ENCODE peak calls at places on chromosomes 12 and 14, in nine cellular contexts. One of them, this sample, is unnamed.

GRCh38 chr12:123571343-123571813 is 13.0 kb upstream of the TMED2 start:
- DNase-seq in brain microvascular endothelial cell: peak; percentile 81
- DNase-seq in A549: peak; percentile 46
- DNase-seq in coronary artery: peak; percentile 76
- DNase-seq in neural progenitor cell: peak; percentile 34
- DNase-seq in MM.1S: no peak
- DNase-seq in GM23338: peak; percentile 77
- DNase-seq in Panc1: no peak
- DNase-seq in hepatocyte: peak; percentile 64
- DNase-seq in this sample: peak; percentile 34

GRCh38 chr12:71876400-71876799 is 36.8 kb downstream of the TBC1D15 start:
- DNase-seq in brain microvascular endothelial cell: no peak
- DNase-seq in A549: no peak
- DNase-seq in coronary artery: no peak
- DNase-seq in neural progenitor cell: no peak
- DNase-seq in MM.1S: no peak
- DNase-seq in GM23338: no peak
- DNase-seq in Panc1: no peak
- DNase-seq in hepatocyte: no peak
- DNase-seq in this sample: no peak

GRCh38 chr12:2682301-2683282 is 112.2 kb upstream of the FKBP4 start:
- DNase-seq in brain microvascular endothelial cell: peak; percentile 42
- DNase-seq in A549: peak; percentile 19
- DNase-seq in coronary artery: peak; percentile 56
- DNase-seq in neural progenitor cell: peak; percentile 78
- DNase-seq in MM.1S: peak; percentile 61
- DNase-seq in GM23338: peak; percentile 70
- DNase-seq in Panc1: no peak
- DNase-seq in hepatocyte: peak; percentile 44
- DNase-seq in this sample: no peak

GRCh38 chr14:105894978-105895881 is 368.8 kb downstream of the TMEM121 start:
- DNase-seq in brain microvascular endothelial cell: no peak
- DNase-seq in A549: no peak
- DNase-seq in coronary artery: no peak
- DNase-seq in neural progenitor cell: no peak
- DNase-seq in MM.1S: no peak
- DNase-seq in GM23338: no peak
- DNase-seq in Panc1: no peak
- DNase-seq in hepatocyte: no peak
- DNase-seq in this sample: no peak

GRCh38 chr12:119082496-119082895 is 96.2 kb upstream of the HSPB8 start:
- DNase-seq in brain microvascular endothelial cell: no peak
- DNase-seq in A549: no peak
- DNase-seq in coronary artery: no peak
- DNase-seq in neural progenitor cell: peak; percentile 18
- DNase-seq in MM.1S: no peak
- DNase-seq in GM23338: no peak
- DNase-seq in Panc1: no peak
- DNase-seq in hepatocyte: no peak
- DNase-seq in this sample: peak; percentile 57

GRCh38 chr12:4265280-4265679 is 8.3 kb upstream of the CCND2 start:
- DNase-seq in brain microvascular endothelial cell: no peak
- DNase-seq in A549: no peak
- DNase-seq in coronary artery: no peak
- DNase-seq in neural progenitor cell: no peak
- DNase-seq in MM.1S: no peak
- DNase-seq in GM23338: no peak
- DNase-seq in Panc1: no peak
- DNase-seq in hepatocyte: no peak
- DNase-seq in this sample: no peak

GRCh38 chr12:61821381-61821780 is 438.8 kb upstream of the USP15 start:
- DNase-seq in brain microvascular endothelial cell: peak; percentile 24
- DNase-seq in A549: no peak
- DNase-seq in coronary artery: no peak
- DNase-seq in neural progenitor cell: no peak
- DNase-seq in MM.1S: no peak
- DNase-seq in GM23338: no peak
- DNase-seq in Panc1: no peak
- DNase-seq in hepatocyte: no peak
- DNase-seq in this sample: no peak

GRCh38 chr14:75709207-75709812 is 48.3 kb downstream of the TTLL5 start:
- DNase-seq in brain microvascular endothelial cell: peak; percentile 85
- DNase-seq in A549: peak; percentile 65
- DNase-seq in coronary artery: no peak
- DNase-seq in neural progenitor cell: peak; percentile 83
- DNase-seq in MM.1S: peak; percentile 34
- DNase-seq in GM23338: peak; percentile 90
- DNase-seq in Panc1: peak; percentile 45
- DNase-seq in hepatocyte: peak; percentile 90
- DNase-seq in this sample: peak; percentile 83

GRCh38 chr14:98945611-98946570 is 326.1 kb downstream of the BCL11B start:
- DNase-seq in brain microvascular endothelial cell: no peak
- DNase-seq in A549: no peak
- DNase-seq in coronary artery: peak; percentile 62
- DNase-seq in neural progenitor cell: no peak
- DNase-seq in MM.1S: no peak
- DNase-seq in GM23338: no peak
- DNase-seq in Panc1: no peak
- DNase-seq in hepatocyte: peak; percentile 12
- DNase-seq in this sample: no peak

GRCh38 chr14:36070056-36071043 is 106.2 kb downstream of the PTCSC3 start:
- DNase-seq in brain microvascular endothelial cell: peak; percentile 52
- DNase-seq in A549: peak; percentile 57
- DNase-seq in coronary artery: no peak
- DNase-seq in neural progenitor cell: peak; percentile 87
- DNase-seq in MM.1S: peak; percentile 36
- DNase-seq in GM23338: peak; percentile 86
- DNase-seq in Panc1: peak; percentile 32
- DNase-seq in hepatocyte: peak; percentile 85
- DNase-seq in this sample: peak; percentile 68

GRCh38 chr12:112418248-112418595 is 525 bp upstream of the PTPN11 start:
- DNase-seq in brain microvascular endothelial cell: peak; percentile 9
- DNase-seq in A549: no peak
- DNase-seq in coronary artery: no peak
- DNase-seq in neural progenitor cell: no peak
- DNase-seq in MM.1S: peak; percentile 7
- DNase-seq in GM23338: no peak
- DNase-seq in Panc1: no peak
- DNase-seq in hepatocyte: no peak
- DNase-seq in this sample: no peak

GRCh38 chr14:75310295-75311059 is 31.8 kb downstream of the FOS start:
- DNase-seq in brain microvascular endothelial cell: peak; percentile 90
- DNase-seq in A549: peak; percentile 46
- DNase-seq in coronary artery: peak; percentile 97
- DNase-seq in neural progenitor cell: peak; percentile 89
- DNase-seq in MM.1S: no peak
- DNase-seq in GM23338: peak; percentile 93
- DNase-seq in Panc1: no peak
- DNase-seq in hepatocyte: peak; percentile 87
- DNase-seq in this sample: peak; percentile 85

GRCh38 chr12:6116481-6117021 is 7.9 kb downstream of the VWF start:
- DNase-seq in brain microvascular endothelial cell: peak; percentile 56
- DNase-seq in A549: no peak
- DNase-seq in coronary artery: no peak
- DNase-seq in neural progenitor cell: no peak
- DNase-seq in MM.1S: no peak
- DNase-seq in GM23338: no peak
- DNase-seq in Panc1: no peak
- DNase-seq in hepatocyte: no peak
- DNase-seq in this sample: no peak

GRCh38 chr12:7188557-7189397 is 709 bp upstream of the PEX5 start:
- DNase-seq in brain microvascular endothelial cell: peak; percentile 64
- DNase-seq in A549: peak; percentile 79
- DNase-seq in coronary artery: peak; percentile 81
- DNase-seq in neural progenitor cell: peak; percentile 85
- DNase-seq in MM.1S: peak; percentile 70
- DNase-seq in GM23338: peak; percentile 91
- DNase-seq in Panc1: peak; percentile 24
- DNase-seq in hepatocyte: peak; percentile 84
- DNase-seq in this sample: peak; percentile 84

GRCh38 chr12:43151406-43152080 is 400.5 kb downstream of the ADAMTS20 start:
- DNase-seq in brain microvascular endothelial cell: no peak
- DNase-seq in A549: no peak
- DNase-seq in coronary artery: no peak
- DNase-seq in neural progenitor cell: no peak
- DNase-seq in MM.1S: no peak
- DNase-seq in GM23338: no peak
- DNase-seq in Panc1: no peak
- DNase-seq in hepatocyte: no peak
- DNase-seq in this sample: no peak

GRCh38 chr14:68932219-68932618 is 46.9 kb downstream of the ACTN1 start:
- DNase-seq in brain microvascular endothelial cell: no peak
- DNase-seq in A549: no peak
- DNase-seq in coronary artery: no peak
- DNase-seq in neural progenitor cell: no peak
- DNase-seq in MM.1S: no peak
- DNase-seq in GM23338: no peak
- DNase-seq in Panc1: no peak
- DNase-seq in hepatocyte: no peak
- DNase-seq in this sample: no peak

GRCh38 chr14:100736269-100737180 is 9.8 kb downstream of the DLK1 start:
- DNase-seq in brain microvascular endothelial cell: no peak
- DNase-seq in A549: no peak
- DNase-seq in coronary artery: no peak
- DNase-seq in neural progenitor cell: peak; percentile 57
- DNase-seq in MM.1S: no peak
- DNase-seq in GM23338: no peak
- DNase-seq in Panc1: no peak
- DNase-seq in hepatocyte: no peak
- DNase-seq in this sample: no peak

GRCh38 chr12:131131077-131131807 is 177.5 kb downstream of the ADGRD1 start:
- DNase-seq in brain microvascular endothelial cell: no peak
- DNase-seq in A549: no peak
- DNase-seq in coronary artery: no peak
- DNase-seq in neural progenitor cell: no peak
- DNase-seq in MM.1S: no peak
- DNase-seq in GM23338: no peak
- DNase-seq in Panc1: no peak
- DNase-seq in hepatocyte: no peak
- DNase-seq in this sample: peak; percentile 24

GRCh38 chr12:578743-579449 is 84.3 kb downstream of the NINJ2 start:
- DNase-seq in brain microvascular endothelial cell: no peak
- DNase-seq in A549: no peak
- DNase-seq in coronary artery: no peak
- DNase-seq in neural progenitor cell: no peak
- DNase-seq in MM.1S: no peak
- DNase-seq in GM23338: no peak
- DNase-seq in Panc1: no peak
- DNase-seq in hepatocyte: no peak
- DNase-seq in this sample: no peak

GRCh38 chr12:53160000-53160399 is 20.5 kb upstream of the ZNF740 start:
- DNase-seq in brain microvascular endothelial cell: no peak
- DNase-seq in A549: no peak
- DNase-seq in coronary artery: no peak
- DNase-seq in neural progenitor cell: peak; percentile 15
- DNase-seq in MM.1S: no peak
- DNase-seq in GM23338: peak; percentile 44
- DNase-seq in Panc1: no peak
- DNase-seq in hepatocyte: no peak
- DNase-seq in this sample: no peak
- H3K27ac ChIP-seq in brain microvascular endothelial cell: no peak overlapping the region
- H3K27ac ChIP-seq in A549: peak overlapping the region; percentile 55
- H3K27ac ChIP-seq in coronary artery: peak overlapping the region; percentile 90
- H3K27ac ChIP-seq in neural progenitor cell: no peak overlapping the region
- H3K27ac ChIP-seq in MM.1S: no peak overlapping the region
- H3K27ac ChIP-seq in GM23338: no peak overlapping the region
- H3K27ac ChIP-seq in Panc1: peak overlapping the region; percentile 69
- H3K27ac ChIP-seq in hepatocyte: no peak overlapping the region
- H3K27ac ChIP-seq in this sample: no peak overlapping the region

DNA sequence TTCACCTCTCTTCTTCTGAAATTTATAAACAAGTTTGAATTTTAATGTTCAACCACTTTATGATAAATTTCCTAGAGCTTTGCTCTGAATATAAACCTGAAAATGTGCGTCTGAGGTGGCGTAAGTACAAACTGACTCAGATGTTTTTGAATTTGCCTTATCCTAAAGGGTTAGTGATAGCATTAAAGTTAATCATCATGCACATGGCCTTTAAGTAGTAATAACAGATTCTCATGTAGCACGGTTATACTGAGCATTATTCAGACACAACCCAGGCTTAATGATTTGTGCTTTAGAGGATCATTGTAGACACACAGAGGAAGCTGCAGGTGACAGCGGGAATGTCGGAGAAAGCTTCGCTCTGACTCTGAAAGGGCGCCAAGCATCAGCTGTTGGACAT is 91.0 kb downstream of the PLXNC1 start:
- DNase-seq in brain microvascular endothelial cell: no peak
- DNase-seq in A549: no peak
- DNase-seq in coronary artery: no peak
- DNase-seq in neural progenitor cell: no peak
- DNase-seq in MM.1S: no peak
- DNase-seq in GM23338: no peak
- DNase-seq in Panc1: no peak
- DNase-seq in hepatocyte: no peak
- DNase-seq in this sample: no peak
- H3K27ac ChIP-seq in brain microvascular endothelial cell: no peak overlapping the region
- H3K27ac ChIP-seq in A549: no peak overlapping the region
- H3K27ac ChIP-seq in coronary artery: no peak overlapping the region
- H3K27ac ChIP-seq in neural progenitor cell: no peak overlapping the region
- H3K27ac ChIP-seq in MM.1S: peak overlapping the region; percentile 43
- H3K27ac ChIP-seq in GM23338: no peak overlapping the region
- H3K27ac ChIP-seq in Panc1: no peak overlapping the region
- H3K27ac ChIP-seq in hepatocyte: peak overlapping the region; percentile 55
- H3K27ac ChIP-seq in this sample: no peak overlapping the region

GRCh38 chr14:81401420-81402122 is 1.4 kb upstream of the STON2 start:
- DNase-seq in brain microvascular endothelial cell: peak; percentile 35
- DNase-seq in A549: peak; percentile 22
- DNase-seq in coronary artery: no peak
- DNase-seq in neural progenitor cell: no peak
- DNase-seq in MM.1S: peak; percentile 76
- DNase-seq in GM23338: no peak
- DNase-seq in Panc1: no peak
- DNase-seq in hepatocyte: no peak
- DNase-seq in this sample: no peak
- H3K27ac ChIP-seq in brain microvascular endothelial cell: peak overlapping the region; percentile 44
- H3K27ac ChIP-seq in A549: peak overlapping the region; percentile 55
- H3K27ac ChIP-seq in coronary artery: no peak overlapping the region
- H3K27ac ChIP-seq in neural progenitor cell: no peak overlapping the region
- H3K27ac ChIP-seq in MM.1S: peak overlapping the region; percentile 93
- H3K27ac ChIP-seq in GM23338: no peak overlapping the region
- H3K27ac ChIP-seq in Panc1: no peak overlapping the region
- H3K27ac ChIP-seq in hepatocyte: peak overlapping the region; percentile 33
- H3K27ac ChIP-seq in this sample: peak overlapping the region; percentile 47

DNA sequence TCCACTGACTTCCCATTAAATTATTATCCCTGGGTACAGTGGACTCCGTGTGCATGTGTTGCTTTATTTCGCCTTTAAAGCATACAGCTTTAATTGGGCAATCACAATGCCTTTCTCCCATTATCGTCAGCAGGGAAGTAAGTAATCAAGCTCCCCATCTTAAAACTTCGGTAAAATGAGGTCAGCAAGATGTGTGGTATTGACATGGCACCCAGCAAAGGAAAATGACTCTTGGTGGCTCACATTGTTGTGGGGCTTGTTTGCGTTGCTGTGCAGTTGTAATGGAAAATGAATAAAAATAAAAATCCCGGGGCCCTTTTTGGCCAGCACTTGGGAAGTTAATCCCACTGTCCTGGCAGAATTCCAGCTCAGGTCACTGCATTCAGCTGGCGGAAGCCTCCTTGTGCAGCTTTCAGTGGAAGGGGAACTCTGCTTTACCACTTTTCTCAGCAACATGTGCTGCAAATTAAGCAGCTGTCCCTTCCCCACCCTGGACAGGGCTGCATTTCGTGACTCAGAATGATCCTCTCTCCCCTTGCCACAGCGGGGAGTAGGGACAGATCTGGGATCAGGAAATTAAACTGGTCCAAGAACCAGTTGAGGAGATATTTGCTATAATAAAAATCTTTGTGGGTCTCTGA is 13.9 kb upstream of the ATP2A2 start:
- DNase-seq in brain microvascular endothelial cell: peak; percentile 48
- DNase-seq in A549: no peak
- DNase-seq in coronary artery: peak; percentile 77
- DNase-seq in neural progenitor cell: peak; percentile 56
- DNase-seq in MM.1S: no peak
- DNase-seq in GM23338: no peak
- DNase-seq in Panc1: no peak
- DNase-seq in hepatocyte: peak; percentile 82
- DNase-seq in this sample: no peak
- H3K27ac ChIP-seq in brain microvascular endothelial cell: peak overlapping the region; percentile 2
- H3K27ac ChIP-seq in A549: peak overlapping the region; percentile 99
- H3K27ac ChIP-seq in coronary artery: peak overlapping the region; percentile 57
- H3K27ac ChIP-seq in neural progenitor cell: peak overlapping the region; percentile 36
- H3K27ac ChIP-seq in MM.1S: no peak overlapping the region
- H3K27ac ChIP-seq in GM23338: no peak overlapping the region
- H3K27ac ChIP-seq in Panc1: no peak overlapping the region
- H3K27ac ChIP-seq in hepatocyte: peak overlapping the region; percentile 84
- H3K27ac ChIP-seq in this sample: no peak overlapping the region

This sample was measured in dorsolateral prefrontal cortex.